ENCODE peak calls at places on chromosomes 6 and 20, in six cellular contexts. One of them, this sample, is unnamed.

GRCh38 chr20:13487202-13487601 is 151.5 kb downstream of the TASP1 start:
- DNase-seq in astrocyte of the spinal cord: no peak
- DNase-seq in neural crest cell: no peak
- DNase-seq in GM13977: no peak
- DNase-seq in breast epithelium: no peak
- DNase-seq in sigmoid colon: no peak
- DNase-seq in this sample: no peak

GRCh38 chr20:51439160-51439689 is 103.3 kb downstream of the NFATC2 start:
- DNase-seq in astrocyte of the spinal cord: no peak
- DNase-seq in neural crest cell: no peak
- DNase-seq in breast epithelium: no peak
- DNase-seq in sigmoid colon: no peak
- DNase-seq in GM13977: no peak
- DNase-seq in this sample: no peak

GRCh38 chr20:51345601-51346101 is 196.9 kb downstream of the NFATC2 start:
- DNase-seq in sigmoid colon: peak; percentile 58
- DNase-seq in astrocyte of the spinal cord: peak; percentile 80
- DNase-seq in breast epithelium: no peak
- DNase-seq in GM13977: no peak
- DNase-seq in neural crest cell: no peak
- DNase-seq in this sample: no peak

GRCh38 chr6:166344240-166344639 is 1.9 kb upstream of the SFT2D1 start:
- DNase-seq in neural crest cell: no peak
- DNase-seq in astrocyte of the spinal cord: no peak
- DNase-seq in sigmoid colon: no peak
- DNase-seq in GM13977: no peak
- DNase-seq in breast epithelium: no peak
- DNase-seq in this sample: no peak

GRCh38 chr20:63543131-63543530 is 4.4 kb downstream of the SRMS start:
- DNase-seq in GM13977: no peak
- DNase-seq in breast epithelium: no peak
- DNase-seq in sigmoid colon: no peak
- DNase-seq in neural crest cell: no peak
- DNase-seq in astrocyte of the spinal cord: no peak
- DNase-seq in this sample: no peak

GRCh38 chr6:169912266-169913095 is 161.1 kb downstream of the ERMARD start:
- DNase-seq in neural crest cell: no peak
- DNase-seq in breast epithelium: no peak
- DNase-seq in GM13977: no peak
- DNase-seq in astrocyte of the spinal cord: no peak
- DNase-seq in sigmoid colon: no peak
- DNase-seq in this sample: no peak

GRCh38 chr6:91606148-91606901 is 1019.5 kb upstream of the MAP3K7 start:
- DNase-seq in GM13977: no peak
- DNase-seq in neural crest cell: no peak
- DNase-seq in astrocyte of the spinal cord: no peak
- DNase-seq in sigmoid colon: no peak
- DNase-seq in breast epithelium: no peak
- DNase-seq in this sample: no peak

GRCh38 chr6:110064744-110065524 is 86.8 kb downstream of the GPR6 start:
- DNase-seq in sigmoid colon: no peak
- DNase-seq in GM13977: no peak
- DNase-seq in breast epithelium: no peak
- DNase-seq in astrocyte of the spinal cord: no peak
- DNase-seq in neural crest cell: no peak
- DNase-seq in this sample: no peak

GRCh38 chr20:62208805-62209755 is 11.0 kb downstream of the HRH3 start:
- DNase-seq in GM13977: no peak
- DNase-seq in neural crest cell: no peak
- DNase-seq in astrocyte of the spinal cord: no peak
- DNase-seq in breast epithelium: no peak
- DNase-seq in sigmoid colon: no peak
- DNase-seq in this sample: peak; percentile 41

GRCh38 chr20:19767070-19767469 is 9.0 kb downstream of the RIN2 start:
- DNase-seq in neural crest cell: no peak
- DNase-seq in astrocyte of the spinal cord: no peak
- DNase-seq in GM13977: no peak
- DNase-seq in breast epithelium: no peak
- DNase-seq in sigmoid colon: no peak
- DNase-seq in this sample: no peak

GRCh38 chr20:38726849-38727601 is 2.7 kb downstream of the SLC32A1 start:
- DNase-seq in neural crest cell: peak; percentile 83
- DNase-seq in sigmoid colon: no peak
- DNase-seq in breast epithelium: no peak
- DNase-seq in GM13977: peak; percentile 81
- DNase-seq in astrocyte of the spinal cord: no peak
- DNase-seq in this sample: peak; percentile 8
- TF ChIP-seq CTCF in neural crest cell: peak; percentile 47
- TF ChIP-seq CTCF in sigmoid colon: no peak
- TF ChIP-seq CTCF in breast epithelium: no peak
- TF ChIP-seq CTCF in GM13977: peak; percentile 54
- TF ChIP-seq CTCF in astrocyte of the spinal cord: peak; percentile 29
- TF ChIP-seq CTCF in this sample: no peak

GRCh38 chr6:127100510-127101140 is 17.8 kb upstream of the RSPO3 start:
- DNase-seq in GM13977: no peak
- DNase-seq in neural crest cell: no peak
- DNase-seq in breast epithelium: no peak
- DNase-seq in sigmoid colon: no peak
- DNase-seq in astrocyte of the spinal cord: peak; percentile 42
- DNase-seq in this sample: no peak
- TF ChIP-seq CTCF in GM13977: peak; percentile 17
- TF ChIP-seq CTCF in neural crest cell: peak; percentile 56
- TF ChIP-seq CTCF in breast epithelium: no peak
- TF ChIP-seq CTCF in sigmoid colon: no peak
- TF ChIP-seq CTCF in astrocyte of the spinal cord: peak; percentile 39
- TF ChIP-seq CTCF in this sample: peak; percentile 3

DNA sequence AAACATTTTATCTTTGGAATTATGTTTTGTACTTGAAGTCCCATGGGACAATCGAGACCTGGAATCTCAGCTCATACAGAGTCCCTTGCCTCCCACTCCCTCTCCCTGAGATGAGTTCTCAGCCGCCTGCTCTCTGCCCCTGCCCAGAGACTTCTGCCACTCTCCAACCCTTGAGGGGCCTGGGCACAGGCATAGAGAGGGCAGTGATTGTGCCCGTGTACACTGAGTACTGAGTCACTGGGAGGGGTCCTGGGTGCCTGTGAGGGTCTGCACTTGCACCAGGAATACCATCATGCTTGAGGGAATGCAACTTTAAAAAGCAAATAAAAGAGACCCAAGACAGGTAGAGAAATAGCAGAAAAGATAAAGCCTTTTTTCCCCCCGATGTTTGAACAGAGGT is 453.8 kb upstream of the HS3ST5 start:
- DNase-seq in neural crest cell: no peak
- DNase-seq in breast epithelium: no peak
- DNase-seq in sigmoid colon: no peak
- DNase-seq in GM13977: no peak
- DNase-seq in astrocyte of the spinal cord: no peak
- DNase-seq in this sample: no peak
- TF ChIP-seq CTCF in neural crest cell: no peak
- TF ChIP-seq CTCF in breast epithelium: no peak
- TF ChIP-seq CTCF in sigmoid colon: no peak
- TF ChIP-seq CTCF in GM13977: no peak
- TF ChIP-seq CTCF in astrocyte of the spinal cord: no peak
- TF ChIP-seq CTCF in this sample: no peak

GRCh38 chr20:4375881-4376280 is 345.8 kb upstream of the PRND start:
- DNase-seq in astrocyte of the spinal cord: peak; percentile 76
- DNase-seq in sigmoid colon: no peak
- DNase-seq in breast epithelium: no peak
- DNase-seq in GM13977: no peak
- DNase-seq in neural crest cell: no peak
- DNase-seq in this sample: no peak
- TF ChIP-seq CTCF in astrocyte of the spinal cord: no peak
- TF ChIP-seq CTCF in sigmoid colon: no peak
- TF ChIP-seq CTCF in breast epithelium: no peak
- TF ChIP-seq CTCF in GM13977: no peak
- TF ChIP-seq CTCF in neural crest cell: no peak
- TF ChIP-seq CTCF in this sample: no peak

GRCh38 chr6:79949235-79949634 is 1.9 kb upstream of the ELOVL4 start:
- DNase-seq in GM13977: peak; percentile 23
- DNase-seq in breast epithelium: no peak
- DNase-seq in sigmoid colon: no peak
- DNase-seq in neural crest cell: peak; percentile 46
- DNase-seq in astrocyte of the spinal cord: peak; percentile 76
- DNase-seq in this sample: peak; percentile 62
- TF ChIP-seq CTCF in GM13977: no peak
- TF ChIP-seq CTCF in breast epithelium: no peak
- TF ChIP-seq CTCF in sigmoid colon: no peak
- TF ChIP-seq CTCF in neural crest cell: peak; percentile 72
- TF ChIP-seq CTCF in astrocyte of the spinal cord: peak; percentile 53
- TF ChIP-seq CTCF in this sample: peak; percentile 38

GRCh38 chr6:37546141-37546871 is 46.6 kb upstream of the CCDC167 start:
- DNase-seq in GM13977: no peak
- DNase-seq in neural crest cell: no peak
- DNase-seq in sigmoid colon: no peak
- DNase-seq in breast epithelium: no peak
- DNase-seq in astrocyte of the spinal cord: no peak
- DNase-seq in this sample: no peak
- TF ChIP-seq CTCF in GM13977: no peak
- TF ChIP-seq CTCF in neural crest cell: no peak
- TF ChIP-seq CTCF in sigmoid colon: no peak
- TF ChIP-seq CTCF in breast epithelium: no peak
- TF ChIP-seq CTCF in astrocyte of the spinal cord: no peak
- TF ChIP-seq CTCF in this sample: no peak

This sample was measured in body of pancreas.